ENCODE peak calls at places on chromosomes 16 and 17, in seven cellular contexts. V is dorsolateral prefrontal cortex, R is mesendoderm, J is suprapubic skin, U is OCI-LY7, E is lung, T is endodermal cell. X is an unnamed sample.
A peak's percentile ranks its signal among the peaks of the same experiment; 100 is the strongest.

GRCh38 chr17:68704897-68705296 is 103.7 kb upstream of the FAM20A start:
- DNase-seq in V (no peak), R (no peak), J (no peak), U (no peak), E (no peak), T (no peak), X (no peak)

GRCh38 chr17:48728232-48729231 is at the start of gene HOXB13:
- DNase-seq in V (no peak), R (peak; percentile 68), J (no peak), U (no peak), E (no peak), T (peak; percentile 91), X (peak; percentile 24)

GRCh38 chr16:70700101-70701020 is 14.5 kb upstream of the MTSS2 start:
- DNase-seq in V (no peak), R (no peak), J (no peak), U (no peak), E (no peak), T (no peak), X (no peak)

GRCh38 chr17:7220593-7221280 is 999 bp downstream of the ACADVL start:
- DNase-seq in V (no peak), R (peak; percentile 75), J (no peak), U (peak; percentile 74), E (peak; percentile 64), T (peak; percentile 93), X (peak; percentile 53)

GRCh38 chr16:82761236-82761635 is 134.5 kb downstream of the CDH13 start:
- DNase-seq in V (peak; percentile 7), R (no peak), J (no peak), U (no peak), E (peak; percentile 38), T (no peak), X (no peak)

GRCh38 chr17:41773190-41773588 is 13.3 kb downstream of the JUP start:
- DNase-seq in V (no peak), R (peak; percentile 82), J (no peak), U (no peak), E (peak; percentile 63), T (peak; percentile 81), X (no peak)

GRCh38 chr17:15883617-15884111 is 61.3 kb upstream of the ADORA2B start:
- DNase-seq in V (no peak), R (no peak), J (no peak), U (no peak), E (no peak), T (no peak), X (no peak)

GRCh38 chr17:66938656-66939055 is 25.9 kb upstream of the CACNG4 start:
- DNase-seq in V (no peak), R (no peak), J (no peak), U (no peak), E (no peak), T (peak; percentile 38), X (no peak)

GRCh38 chr17:50426814-50427787 is 1.1 kb downstream of the ACSF2 start:
- DNase-seq in V (no peak), R (peak; percentile 65), J (no peak), U (peak; percentile 73), E (peak; percentile 41), T (peak; percentile 84), X (no peak)

GRCh38 chr17:48498168-48498840 is 32.5 kb downstream of the HOXB1 start:
- DNase-seq in V (no peak), R (peak; percentile 54), J (no peak), U (no peak), E (no peak), T (no peak), X (no peak)

GRCh38 chr16:68696514-68696913 is 40.6 kb upstream of the CDH1 start:
- DNase-seq in V (no peak), R (no peak), J (no peak), U (no peak), E (no peak), T (no peak), X (no peak)

GRCh38 chr17:17613708-17614114 is 22.2 kb upstream of the PEMT start:
- DNase-seq in V (peak; percentile 44), R (peak; percentile 92), J (no peak), U (peak; percentile 67), E (peak; percentile 74), T (peak; percentile 95), X (no peak)

GRCh38 chr17:17836818-17837379 is at the start of gene SREBF1:
- DNase-seq in V (no peak), R (peak; percentile 74), J (peak; percentile 87), U (peak; percentile 77), E (no peak), T (peak; percentile 90), X (peak; percentile 54)

GRCh38 chr17:38711792-38712571 is 6.9 kb downstream of the MLLT6 start:
- DNase-seq in V (no peak), R (no peak), J (no peak), U (no peak), E (no peak), T (no peak), X (no peak)

GRCh38 chr17:48181653-48182052 is 74.1 kb downstream of the SNX11 start:
- DNase-seq in V (no peak), R (peak; percentile 68), J (no peak), U (no peak), E (no peak), T (peak; percentile 82), X (no peak)

GRCh38 chr17:347309-347708 is 5.3 kb downstream of the RPH3AL start:
- DNase-seq in V (no peak), R (no peak), J (no peak), U (no peak), E (no peak), T (no peak), X (no peak)

GRCh38 chr16:82756283-82756599 is 129.5 kb downstream of the CDH13 start:
- DNase-seq in V (no peak), R (no peak), J (no peak), U (no peak), E (no peak), T (no peak), X (no peak)

GRCh38 chr17:4858880-4859260 is 25.7 kb downstream of the MINK1 start:
- DNase-seq in V (peak; percentile 50), R (peak; percentile 51), J (no peak), U (no peak), E (no peak), T (peak; percentile 79), X (no peak)

GRCh38 chr17:16044484-16044883 is 44.9 kb downstream of the TTC19 start:
- DNase-seq in V (no peak), R (no peak), J (no peak), U (no peak), E (no peak), T (peak; percentile 62), X (no peak)

GRCh38 chr17:73278049-73278464 is 16.4 kb upstream of the CPSF4L start:
- DNase-seq in V (peak; percentile 49), R (no peak), J (no peak), U (no peak), E (no peak), T (no peak), X (no peak)

GRCh38 chr17:39092672-39093250 is 58.7 kb downstream of the PLXDC1 start:
- DNase-seq in V (no peak), R (no peak), J (no peak), U (peak; percentile 55), E (no peak), T (no peak), X (no peak)

DNA sequence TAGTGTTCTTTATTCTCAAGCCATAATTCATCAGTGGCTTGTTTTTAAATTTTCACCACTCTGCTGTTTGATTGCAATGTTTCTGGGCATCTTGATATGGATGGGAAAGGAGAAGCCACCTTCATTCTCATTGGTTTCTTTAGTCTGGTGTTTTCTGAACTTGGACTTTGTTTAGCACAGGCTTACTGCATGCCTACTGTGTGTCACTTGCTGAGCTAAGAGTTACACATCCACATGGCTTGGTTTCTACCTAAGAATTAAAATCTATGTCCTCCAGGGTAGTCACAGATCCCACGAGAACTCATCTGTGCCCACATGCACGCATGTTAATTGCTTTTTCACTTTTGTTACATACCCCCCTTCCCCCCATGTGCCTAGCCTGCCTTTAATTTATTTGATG is 4.6 kb downstream of the CMIP start:
- DNase-seq in V (no peak), R (no peak), J (no peak), U (no peak), E (no peak), T (no peak), X (no peak)
- H3K27ac ChIP-seq in V (no peak overlapping the region), R (no peak overlapping the region), J (no peak overlapping the region), U (no peak overlapping the region), E (no peak overlapping the region), T (no peak overlapping the region), X (peak overlapping the region; percentile 18)

DNA sequence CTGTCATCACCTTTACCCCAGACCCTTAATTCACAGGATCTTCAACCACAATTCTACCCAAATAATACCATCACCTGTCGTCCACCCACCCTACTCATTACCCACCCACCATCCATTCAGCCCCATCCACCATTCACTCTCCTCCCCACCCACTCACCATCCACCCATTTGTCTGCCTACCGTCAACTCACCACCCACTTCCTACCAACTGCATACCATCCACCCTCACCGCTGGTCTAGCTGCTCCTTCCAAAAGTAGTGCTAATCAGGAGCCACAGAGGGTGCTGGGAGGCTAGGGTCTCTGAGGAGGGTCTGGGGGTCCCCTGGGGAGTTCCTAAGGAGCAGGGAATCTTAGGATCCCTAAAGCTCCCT is 12.0 kb upstream of the IGFBP4 start:
- DNase-seq in V (no peak), R (no peak), J (peak; percentile 49), U (no peak), E (no peak), T (no peak), X (no peak)
- H3K27ac ChIP-seq in V (no peak overlapping the region), R (no peak overlapping the region), J (no peak overlapping the region), U (no peak overlapping the region), E (no peak overlapping the region), T (no peak overlapping the region), X (no peak overlapping the region)

DNA sequence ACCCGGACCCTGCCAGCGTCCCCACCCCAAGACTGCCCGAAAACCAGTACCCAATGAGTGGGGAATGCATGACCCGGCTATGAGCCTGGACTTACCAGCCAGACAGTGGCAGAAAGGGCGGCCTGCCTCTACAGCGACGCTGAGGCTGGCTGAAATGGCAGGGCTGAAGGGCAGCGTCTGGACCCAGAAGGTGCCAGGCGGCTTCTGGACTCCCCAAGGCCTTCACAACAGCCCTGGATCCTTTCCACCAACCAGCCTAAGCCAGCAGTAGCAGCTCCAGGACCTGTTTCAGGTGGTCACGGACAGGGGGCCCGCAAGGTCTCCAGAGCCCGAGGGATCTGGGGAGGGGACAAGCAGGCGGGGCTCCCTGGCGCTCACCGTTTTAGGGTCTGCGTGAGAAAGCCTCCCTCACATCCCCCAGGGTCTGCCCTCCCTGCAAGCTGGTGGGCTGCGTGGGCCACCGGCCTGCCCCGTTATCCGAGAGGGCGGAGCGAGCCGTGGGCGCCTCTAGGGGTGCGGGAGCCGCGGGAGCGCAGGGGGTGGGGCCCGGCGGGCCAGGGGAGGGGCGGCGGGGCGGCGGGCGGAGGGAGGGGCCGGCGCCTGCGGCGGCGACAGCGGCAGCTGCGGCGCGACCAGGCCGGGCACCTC is at the start of gene RIPOR1:
- DNase-seq in V (peak; percentile 58), R (peak; percentile 61), J (no peak), U (peak; percentile 1), E (no peak), T (peak; percentile 79), X (peak; percentile 32)
- H3K27ac ChIP-seq in V (peak within 1 kb of the TSS; percentile 83), R (no peak within 1 kb of the TSS), J (peak within 1 kb of the TSS; percentile 78), U (no peak within 1 kb of the TSS), E (peak within 1 kb of the TSS; percentile 93), T (peak within 1 kb of the TSS; percentile 21), X (no peak within 1 kb of the TSS)

DNA sequence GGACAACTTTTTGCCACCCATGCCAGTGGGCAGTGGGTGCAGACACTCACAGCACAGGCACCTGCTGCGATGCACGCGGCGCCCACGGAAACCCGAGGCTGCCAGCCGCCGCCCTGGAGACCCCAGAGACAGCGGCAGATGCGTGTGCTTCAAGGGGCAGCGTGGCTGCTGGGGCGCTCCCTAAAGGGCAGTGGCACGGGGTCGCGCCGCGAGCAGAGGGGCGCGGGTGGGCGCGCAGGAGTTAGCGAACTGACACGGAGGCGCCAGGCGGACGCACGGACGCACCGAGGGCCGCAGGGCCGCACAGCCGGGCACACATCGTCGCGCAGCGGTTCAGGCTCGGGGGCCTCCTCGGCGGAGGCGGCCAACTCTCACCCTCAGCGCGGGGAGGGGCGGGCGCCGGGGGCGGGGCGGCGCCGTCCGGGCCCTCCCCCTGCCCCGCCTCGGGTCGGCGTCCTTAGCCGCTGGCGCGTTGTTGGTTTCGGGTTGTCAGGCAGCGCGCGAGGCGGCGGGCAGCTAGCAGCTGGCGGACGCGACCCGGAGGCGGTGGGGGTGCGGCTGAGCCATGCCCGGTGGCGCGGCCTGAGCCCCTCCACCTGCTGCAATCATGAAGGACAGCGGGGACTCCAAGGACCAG is at the start of gene KIF19:
- DNase-seq in V (no peak), R (peak; percentile 67), J (no peak), U (no peak), E (peak; percentile 31), T (peak; percentile 92), X (peak; percentile 6)
- H3K27ac ChIP-seq in V (peak within 1 kb of the TSS; percentile 45), R (no peak within 1 kb of the TSS), J (no peak within 1 kb of the TSS), U (no peak within 1 kb of the TSS), E (no peak within 1 kb of the TSS), T (no peak within 1 kb of the TSS), X (no peak within 1 kb of the TSS)